ENCODE peak calls at places on chromosomes 13 and 19, in eight cellular contexts. One of them, this sample, is unnamed.
A peak's percentile ranks its signal among the peaks of the same experiment; 100 is the strongest.

GRCh38 chr13:30224732-30225131 is 82.6 kb downstream of the KATNAL1 start:
- DNase-seq in colonic mucosa: no peak
- DNase-seq in psoas muscle: no peak
- DNase-seq in astrocyte: peak; percentile 34
- DNase-seq in adipocyte: no peak
- DNase-seq in esophagus squamous epithelium: no peak
- DNase-seq in spleen: no peak
- DNase-seq in SK-N-SH: no peak
- DNase-seq in this sample: no peak

GRCh38 chr13:98325724-98326123 is 148.7 kb upstream of the RNF113B start:
- DNase-seq in psoas muscle: no peak
- DNase-seq in astrocyte: no peak
- DNase-seq in adipocyte: no peak
- DNase-seq in spleen: no peak
- DNase-seq in esophagus squamous epithelium: no peak
- DNase-seq in colonic mucosa: no peak
- DNase-seq in SK-N-SH: no peak
- DNase-seq in this sample: no peak

GRCh38 chr19:58519087-58519354 is 589 bp downstream of the ZBTB45 start:
- DNase-seq in psoas muscle: peak; percentile 82
- DNase-seq in astrocyte: peak; percentile 60
- DNase-seq in spleen: no peak
- DNase-seq in esophagus squamous epithelium: no peak
- DNase-seq in adipocyte: peak; percentile 92
- DNase-seq in SK-N-SH: peak; percentile 88
- DNase-seq in colonic mucosa: peak; percentile 69
- DNase-seq in this sample: peak; percentile 93

GRCh38 chr13:72798817-72799216 is 16.9 kb downstream of the PIBF1 start:
- DNase-seq in SK-N-SH: no peak
- DNase-seq in spleen: no peak
- DNase-seq in psoas muscle: no peak
- DNase-seq in adipocyte: no peak
- DNase-seq in esophagus squamous epithelium: no peak
- DNase-seq in astrocyte: no peak
- DNase-seq in colonic mucosa: no peak
- DNase-seq in this sample: no peak

GRCh38 chr19:45668342-45668871 is 386 bp downstream of the GIPR start:
- DNase-seq in spleen: no peak
- DNase-seq in adipocyte: peak; percentile 56
- DNase-seq in colonic mucosa: peak; percentile 42
- DNase-seq in psoas muscle: no peak
- DNase-seq in astrocyte: no peak
- DNase-seq in esophagus squamous epithelium: no peak
- DNase-seq in SK-N-SH: no peak
- DNase-seq in this sample: peak; percentile 44

GRCh38 chr13:57409656-57410055 is 221.9 kb upstream of the PCDH17 start:
- DNase-seq in esophagus squamous epithelium: no peak
- DNase-seq in psoas muscle: no peak
- DNase-seq in spleen: no peak
- DNase-seq in adipocyte: no peak
- DNase-seq in colonic mucosa: no peak
- DNase-seq in astrocyte: no peak
- DNase-seq in SK-N-SH: no peak
- DNase-seq in this sample: no peak

GRCh38 chr19:58054792-58055482 is 4.1 kb upstream of the ZNF135 start:
- DNase-seq in adipocyte: peak; percentile 15
- DNase-seq in psoas muscle: no peak
- DNase-seq in spleen: no peak
- DNase-seq in SK-N-SH: no peak
- DNase-seq in astrocyte: peak; percentile 35
- DNase-seq in esophagus squamous epithelium: no peak
- DNase-seq in colonic mucosa: no peak
- DNase-seq in this sample: peak; percentile 81

GRCh38 chr13:113861433-113862030 is 2.3 kb downstream of the GAS6 start:
- DNase-seq in esophagus squamous epithelium: no peak
- DNase-seq in psoas muscle: peak; percentile 48
- DNase-seq in astrocyte: no peak
- DNase-seq in spleen: no peak
- DNase-seq in adipocyte: peak; percentile 20
- DNase-seq in colonic mucosa: peak; percentile 43
- DNase-seq in SK-N-SH: peak; percentile 91
- DNase-seq in this sample: peak; percentile 62

GRCh38 chr19:51359294-51359693 is 6.9 kb downstream of the ETFB start:
- DNase-seq in psoas muscle: no peak
- DNase-seq in SK-N-SH: no peak
- DNase-seq in adipocyte: peak; percentile 87
- DNase-seq in astrocyte: peak; percentile 90
- DNase-seq in esophagus squamous epithelium: no peak
- DNase-seq in spleen: no peak
- DNase-seq in colonic mucosa: no peak
- DNase-seq in this sample: no peak

GRCh38 chr13:93298741-93299140 is 72.1 kb downstream of the GPC6 start:
- DNase-seq in astrocyte: peak; percentile 78
- DNase-seq in SK-N-SH: no peak
- DNase-seq in esophagus squamous epithelium: no peak
- DNase-seq in psoas muscle: no peak
- DNase-seq in spleen: no peak
- DNase-seq in colonic mucosa: no peak
- DNase-seq in adipocyte: no peak
- DNase-seq in this sample: no peak

GRCh38 chr19:7933828-7934725 is 8.1 kb upstream of the CTXN1 start:
- DNase-seq in adipocyte: no peak
- DNase-seq in esophagus squamous epithelium: no peak
- DNase-seq in psoas muscle: peak; percentile 56
- DNase-seq in SK-N-SH: no peak
- DNase-seq in astrocyte: no peak
- DNase-seq in colonic mucosa: peak; percentile 59
- DNase-seq in spleen: no peak
- DNase-seq in this sample: peak; percentile 45

GRCh38 chr13:43915451-43915850 is 35.7 kb downstream of the LACC1 start:
- DNase-seq in astrocyte: peak; percentile 67
- DNase-seq in SK-N-SH: no peak
- DNase-seq in colonic mucosa: no peak
- DNase-seq in adipocyte: peak; percentile 50
- DNase-seq in psoas muscle: no peak
- DNase-seq in spleen: no peak
- DNase-seq in esophagus squamous epithelium: no peak
- DNase-seq in this sample: no peak

GRCh38 chr13:43908156-43909126 is 28.7 kb downstream of the LACC1 start:
- DNase-seq in adipocyte: peak; percentile 80
- DNase-seq in spleen: no peak
- DNase-seq in SK-N-SH: peak; percentile 36
- DNase-seq in colonic mucosa: no peak
- DNase-seq in esophagus squamous epithelium: no peak
- DNase-seq in psoas muscle: no peak
- DNase-seq in astrocyte: peak; percentile 74
- DNase-seq in this sample: peak; percentile 17

GRCh38 chr13:43911283-43911682 is 31.6 kb downstream of the LACC1 start:
- DNase-seq in SK-N-SH: no peak
- DNase-seq in psoas muscle: no peak
- DNase-seq in colonic mucosa: no peak
- DNase-seq in spleen: no peak
- DNase-seq in astrocyte: no peak
- DNase-seq in esophagus squamous epithelium: no peak
- DNase-seq in adipocyte: no peak
- DNase-seq in this sample: no peak

GRCh38 chr13:43916828-43917227 is 37.1 kb downstream of the LACC1 start:
- DNase-seq in adipocyte: no peak
- DNase-seq in psoas muscle: no peak
- DNase-seq in SK-N-SH: no peak
- DNase-seq in esophagus squamous epithelium: no peak
- DNase-seq in spleen: no peak
- DNase-seq in astrocyte: peak; percentile 14
- DNase-seq in colonic mucosa: no peak
- DNase-seq in this sample: no peak

GRCh38 chr13:43911871-43912270 is 32.2 kb downstream of the LACC1 start:
- DNase-seq in astrocyte: no peak
- DNase-seq in adipocyte: no peak
- DNase-seq in spleen: no peak
- DNase-seq in psoas muscle: no peak
- DNase-seq in SK-N-SH: no peak
- DNase-seq in colonic mucosa: no peak
- DNase-seq in esophagus squamous epithelium: no peak
- DNase-seq in this sample: no peak
- H3K4me3 ChIP-seq in astrocyte: no peak overlapping the region
- H3K4me3 ChIP-seq in adipocyte: no peak overlapping the region
- H3K4me3 ChIP-seq in spleen: no peak overlapping the region
- H3K4me3 ChIP-seq in psoas muscle: no peak overlapping the region
- H3K4me3 ChIP-seq in SK-N-SH: no peak overlapping the region
- H3K4me3 ChIP-seq in colonic mucosa: no peak overlapping the region
- H3K4me3 ChIP-seq in esophagus squamous epithelium: no peak overlapping the region
- H3K4me3 ChIP-seq in this sample: no peak overlapping the region

GRCh38 chr19:12705654-12706331 is 9.4 kb upstream of the FBXW9 start:
- DNase-seq in esophagus squamous epithelium: no peak
- DNase-seq in adipocyte: no peak
- DNase-seq in SK-N-SH: no peak
- DNase-seq in spleen: no peak
- DNase-seq in psoas muscle: no peak
- DNase-seq in astrocyte: no peak
- DNase-seq in colonic mucosa: no peak
- DNase-seq in this sample: no peak
- H3K36me3 ChIP-seq in esophagus squamous epithelium: peaks cover 83% of the 10 kb centered on the region
- H3K36me3 ChIP-seq in adipocyte: peaks cover 94% of the 10 kb centered on the region
- H3K36me3 ChIP-seq in SK-N-SH: peaks cover 45% of the 10 kb centered on the region
- H3K36me3 ChIP-seq in spleen: peaks cover 100% of the 10 kb centered on the region
- H3K36me3 ChIP-seq in psoas muscle: peaks cover 100% of the 10 kb centered on the region
- H3K36me3 ChIP-seq in astrocyte: peaks cover 35% of the 10 kb centered on the region
- H3K36me3 ChIP-seq in colonic mucosa: peaks cover 35% of the 10 kb centered on the region
- H3K36me3 ChIP-seq in this sample: peaks cover 53% of the 10 kb centered on the region

GRCh38 chr19:44643605-44644390 is at the start of gene PVR:
- DNase-seq in astrocyte: peak; percentile 58
- DNase-seq in adipocyte: peak; percentile 89
- DNase-seq in colonic mucosa: peak; percentile 79
- DNase-seq in spleen: peak; percentile 86
- DNase-seq in SK-N-SH: peak; percentile 95
- DNase-seq in psoas muscle: peak; percentile 87
- DNase-seq in esophagus squamous epithelium: no peak
- DNase-seq in this sample: peak; percentile 89
- H3K4me3 ChIP-seq in astrocyte: peak within 1 kb of the TSS; percentile 94
- H3K4me3 ChIP-seq in adipocyte: peak within 1 kb of the TSS; percentile 95
- H3K4me3 ChIP-seq in colonic mucosa: peak within 1 kb of the TSS; percentile 82
- H3K4me3 ChIP-seq in spleen: peak within 1 kb of the TSS; percentile 58
- H3K4me3 ChIP-seq in SK-N-SH: peak within 1 kb of the TSS; percentile 88
- H3K4me3 ChIP-seq in psoas muscle: peak within 1 kb of the TSS; percentile 88
- H3K4me3 ChIP-seq in esophagus squamous epithelium: peak within 1 kb of the TSS; percentile 75
- H3K4me3 ChIP-seq in this sample: peak within 1 kb of the TSS; percentile 85

GRCh38 chr13:112556600-112556999 is 31.4 kb downstream of the TUBGCP3 start:
- DNase-seq in adipocyte: no peak
- DNase-seq in colonic mucosa: no peak
- DNase-seq in esophagus squamous epithelium: no peak
- DNase-seq in astrocyte: no peak
- DNase-seq in spleen: no peak
- DNase-seq in SK-N-SH: no peak
- DNase-seq in psoas muscle: no peak
- DNase-seq in this sample: no peak
- H3K36me3 ChIP-seq in adipocyte: peaks cover 64% of the 10 kb centered on the region
- H3K36me3 ChIP-seq in colonic mucosa: peaks cover 8% of the 10 kb centered on the region
- H3K36me3 ChIP-seq in esophagus squamous epithelium: peaks cover 31% of the 10 kb centered on the region
- H3K36me3 ChIP-seq in astrocyte: peaks cover 38% of the 10 kb centered on the region
- H3K36me3 ChIP-seq in spleen: peaks cover 91% of the 10 kb centered on the region
- H3K36me3 ChIP-seq in SK-N-SH: peaks cover 28% of the 10 kb centered on the region
- H3K36me3 ChIP-seq in psoas muscle: peaks cover 77% of the 10 kb centered on the region
- H3K36me3 ChIP-seq in this sample: peaks cover 13% of the 10 kb centered on the region

DNA sequence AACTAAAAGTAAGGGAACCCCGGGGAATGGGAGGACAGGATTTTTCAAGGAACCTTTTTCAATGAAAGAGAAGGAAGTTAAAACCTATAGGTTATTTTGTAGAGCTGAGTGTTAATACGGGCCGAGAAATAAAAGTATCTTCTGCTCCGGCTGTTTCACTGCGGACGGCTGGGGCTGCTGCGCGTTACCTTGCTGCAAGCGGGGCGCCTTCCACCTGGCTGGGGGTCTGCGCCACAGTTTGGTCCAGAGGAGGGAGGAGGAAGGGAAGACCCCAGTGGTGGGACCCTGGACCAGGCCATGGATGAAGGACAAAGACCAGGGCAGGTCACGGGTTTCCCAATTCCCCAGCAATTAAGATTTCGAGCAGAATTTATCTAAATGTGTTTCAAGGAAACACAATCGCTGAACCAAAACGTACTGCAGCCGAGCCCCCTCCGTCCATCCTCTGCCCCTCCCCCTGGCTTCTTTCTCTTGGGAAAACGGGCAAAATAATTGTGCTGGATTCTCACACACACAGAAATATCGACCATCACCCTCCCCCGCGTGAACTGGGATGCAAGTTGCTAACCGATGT is 2.9 kb downstream of the SOX1 start:
- DNase-seq in astrocyte: no peak
- DNase-seq in esophagus squamous epithelium: no peak
- DNase-seq in colonic mucosa: no peak
- DNase-seq in adipocyte: no peak
- DNase-seq in SK-N-SH: no peak
- DNase-seq in spleen: peak; percentile 45
- DNase-seq in psoas muscle: no peak
- DNase-seq in this sample: peak; percentile 68
- H3K4me3 ChIP-seq in astrocyte: no peak overlapping the region
- H3K4me3 ChIP-seq in esophagus squamous epithelium: no peak overlapping the region
- H3K4me3 ChIP-seq in colonic mucosa: no peak overlapping the region
- H3K4me3 ChIP-seq in adipocyte: no peak overlapping the region
- H3K4me3 ChIP-seq in SK-N-SH: no peak overlapping the region
- H3K4me3 ChIP-seq in spleen: no peak overlapping the region
- H3K4me3 ChIP-seq in psoas muscle: no peak overlapping the region
- H3K4me3 ChIP-seq in this sample: no peak overlapping the region

DNA sequence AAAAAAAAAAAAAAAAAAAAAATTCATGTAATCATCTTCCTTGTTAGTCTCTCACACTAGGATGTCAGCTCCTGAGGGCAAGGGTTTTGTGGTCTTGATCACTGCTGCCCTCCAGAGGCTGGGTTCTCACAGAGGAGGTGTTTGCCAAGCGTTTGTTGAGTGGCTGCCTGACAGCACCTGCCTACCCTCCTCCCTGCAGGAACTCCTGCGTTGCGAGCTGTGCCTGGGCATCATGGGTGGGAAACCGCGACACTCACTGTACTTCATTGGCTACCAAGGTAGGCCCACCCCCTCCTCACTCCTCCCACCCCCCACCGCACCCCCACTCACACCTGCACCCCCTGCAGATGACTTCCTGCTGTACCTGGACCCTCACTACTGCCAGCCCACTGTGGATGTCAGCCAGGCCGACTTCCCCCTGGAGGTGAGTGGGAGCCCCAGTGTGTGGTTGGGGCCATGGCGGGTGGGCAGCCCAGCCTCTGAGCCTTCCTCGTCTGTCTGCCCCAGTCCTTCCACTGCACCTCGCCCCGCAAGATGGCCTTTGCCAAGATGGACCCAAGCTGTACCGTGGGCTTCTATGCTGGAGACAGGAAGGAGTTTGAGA is 8.1 kb downstream of the ATG4D start:
- DNase-seq in psoas muscle: no peak
- DNase-seq in colonic mucosa: peak; percentile 46
- DNase-seq in esophagus squamous epithelium: no peak
- DNase-seq in adipocyte: peak; percentile 36
- DNase-seq in astrocyte: no peak
- DNase-seq in SK-N-SH: no peak
- DNase-seq in spleen: no peak
- DNase-seq in this sample: peak; percentile 74
- H3K36me3 ChIP-seq in psoas muscle: peaks cover 100% of the 10 kb centered on the region
- H3K36me3 ChIP-seq in colonic mucosa: peaks cover 9% of the 10 kb centered on the region
- H3K36me3 ChIP-seq in esophagus squamous epithelium: peaks cover 49% of the 10 kb centered on the region
- H3K36me3 ChIP-seq in adipocyte: peaks cover 72% of the 10 kb centered on the region
- H3K36me3 ChIP-seq in astrocyte: peaks cover 11% of the 10 kb centered on the region
- H3K36me3 ChIP-seq in SK-N-SH: peaks cover 25% of the 10 kb centered on the region
- H3K36me3 ChIP-seq in spleen: peaks cover 97% of the 10 kb centered on the region
- H3K36me3 ChIP-seq in this sample: peaks cover 39% of the 10 kb centered on the region